ENCODE peak calls at places on chromosomes 1 and 21, in six cellular contexts. One of them, this sample, is unnamed.

GRCh38 chr21:17554619-17555472 is 42.0 kb downstream of the CXADR start:
- DNase-seq in upper lobe of right lung: no peak
- DNase-seq in HepG2: peak; percentile 32
- DNase-seq in AG04449: no peak
- DNase-seq in bronchial epithelial cell: no peak
- DNase-seq in AG10803: peak; percentile 5
- DNase-seq in this sample: no peak

GRCh38 chr1:33099290-33100118 is 18.6 kb downstream of the AZIN2 start:
- DNase-seq in upper lobe of right lung: no peak
- DNase-seq in HepG2: no peak
- DNase-seq in AG04449: peak; percentile 100
- DNase-seq in bronchial epithelial cell: peak; percentile 99
- DNase-seq in AG10803: peak; percentile 100
- DNase-seq in this sample: no peak

GRCh38 chr1:224761245-224761644 is 145.1 kb downstream of the CNIH3 start:
- DNase-seq in upper lobe of right lung: no peak
- DNase-seq in HepG2: no peak
- DNase-seq in AG04449: no peak
- DNase-seq in bronchial epithelial cell: no peak
- DNase-seq in AG10803: no peak
- DNase-seq in this sample: no peak

GRCh38 chr1:12244585-12244984 is 14.8 kb downstream of the VPS13D start:
- DNase-seq in upper lobe of right lung: no peak
- DNase-seq in HepG2: no peak
- DNase-seq in AG04449: no peak
- DNase-seq in bronchial epithelial cell: peak; percentile 19
- DNase-seq in AG10803: no peak
- DNase-seq in this sample: no peak

GRCh38 chr1:167052389-167052788 is 37.8 kb downstream of the GPA33 start:
- DNase-seq in upper lobe of right lung: no peak
- DNase-seq in HepG2: peak; percentile 31
- DNase-seq in AG04449: no peak
- DNase-seq in bronchial epithelial cell: peak; percentile 13
- DNase-seq in AG10803: no peak
- DNase-seq in this sample: no peak

GRCh38 chr1:245301162-245301580 is 146.4 kb downstream of the KIF26B start:
- DNase-seq in upper lobe of right lung: no peak
- DNase-seq in HepG2: no peak
- DNase-seq in AG04449: no peak
- DNase-seq in bronchial epithelial cell: no peak
- DNase-seq in AG10803: peak; percentile 68
- DNase-seq in this sample: no peak

GRCh38 chr21:42754270-42754933 is 101.0 kb downstream of the PDE9A start:
- DNase-seq in upper lobe of right lung: peak; percentile 27
- DNase-seq in HepG2: no peak
- DNase-seq in AG04449: no peak
- DNase-seq in bronchial epithelial cell: no peak
- DNase-seq in AG10803: no peak
- DNase-seq in this sample: no peak

GRCh38 chr1:14519976-14520375 is 78.5 kb upstream of the KAZN start:
- DNase-seq in upper lobe of right lung: no peak
- DNase-seq in HepG2: no peak
- DNase-seq in AG04449: no peak
- DNase-seq in bronchial epithelial cell: no peak
- DNase-seq in AG10803: peak; percentile 23
- DNase-seq in this sample: no peak

GRCh38 chr1:40143891-40144575 is 17.2 kb upstream of the RLF start:
- DNase-seq in upper lobe of right lung: no peak
- DNase-seq in HepG2: peak; percentile 64
- DNase-seq in AG04449: no peak
- DNase-seq in bronchial epithelial cell: peak; percentile 73
- DNase-seq in AG10803: peak; percentile 60
- DNase-seq in this sample: peak; percentile 49

GRCh38 chr1:21536223-21536622 is 27.0 kb downstream of the ALPL start:
- DNase-seq in upper lobe of right lung: no peak
- DNase-seq in HepG2: no peak
- DNase-seq in AG04449: no peak
- DNase-seq in bronchial epithelial cell: no peak
- DNase-seq in AG10803: peak; percentile 59
- DNase-seq in this sample: no peak

GRCh38 chr1:174217787-174218574 is 58.7 kb downstream of the RABGAP1L start:
- DNase-seq in upper lobe of right lung: no peak
- DNase-seq in HepG2: peak; percentile 21
- DNase-seq in AG04449: no peak
- DNase-seq in bronchial epithelial cell: peak; percentile 51
- DNase-seq in AG10803: peak; percentile 36
- DNase-seq in this sample: no peak
- TF ChIP-seq CTCF in upper lobe of right lung: peak; percentile 82
- TF ChIP-seq CTCF in HepG2: peak; percentile 49
- TF ChIP-seq CTCF in AG04449: peak; percentile 54
- TF ChIP-seq CTCF in bronchial epithelial cell: peak; percentile 14
- TF ChIP-seq CTCF in AG10803: peak; percentile 82
- TF ChIP-seq CTCF in this sample: peak; percentile 76

GRCh38 chr1:193069748-193070394 is 10.5 kb downstream of the RO60 start:
- DNase-seq in upper lobe of right lung: no peak
- DNase-seq in HepG2: no peak
- DNase-seq in AG04449: no peak
- DNase-seq in bronchial epithelial cell: no peak
- DNase-seq in AG10803: peak; percentile 11
- DNase-seq in this sample: no peak
- TF ChIP-seq CTCF in upper lobe of right lung: no peak
- TF ChIP-seq CTCF in HepG2: peak; percentile 18
- TF ChIP-seq CTCF in AG04449: peak; percentile 15
- TF ChIP-seq CTCF in bronchial epithelial cell: peak; percentile 37
- TF ChIP-seq CTCF in AG10803: peak; percentile 38
- TF ChIP-seq CTCF in this sample: peak; percentile 41

GRCh38 chr1:63322248-63322943 is at the start of gene FOXD3:
- DNase-seq in upper lobe of right lung: peak; percentile 79
- DNase-seq in HepG2: no peak
- DNase-seq in AG04449: no peak
- DNase-seq in bronchial epithelial cell: peak; percentile 17
- DNase-seq in AG10803: peak; percentile 24
- DNase-seq in this sample: peak; percentile 46
- TF ChIP-seq CTCF in upper lobe of right lung: no peak
- TF ChIP-seq CTCF in HepG2: no peak
- TF ChIP-seq CTCF in AG04449: no peak
- TF ChIP-seq CTCF in bronchial epithelial cell: no peak
- TF ChIP-seq CTCF in AG10803: no peak
- TF ChIP-seq CTCF in this sample: no peak

DNA sequence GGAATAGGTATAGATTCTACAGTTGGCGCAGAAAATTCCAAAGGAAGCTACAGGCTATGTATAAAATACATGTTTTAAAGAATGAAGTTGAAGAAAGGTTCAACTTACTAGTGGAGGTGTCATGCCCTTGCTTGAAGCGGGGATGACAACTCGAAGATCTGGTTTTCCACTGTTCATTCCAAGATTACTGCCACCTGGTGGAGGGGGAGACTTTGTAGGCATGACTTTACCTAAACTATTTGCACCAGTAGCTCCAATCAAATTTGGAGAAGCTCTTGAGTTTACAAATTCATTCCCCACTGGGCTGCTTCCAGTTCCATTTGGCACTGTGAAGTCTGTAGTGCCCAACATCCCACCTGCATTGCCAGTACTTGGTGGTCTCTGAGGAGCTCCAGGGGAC is 81.7 kb downstream of the AXDND1 start:
- DNase-seq in upper lobe of right lung: no peak
- DNase-seq in HepG2: peak; percentile 35
- DNase-seq in AG04449: no peak
- DNase-seq in bronchial epithelial cell: peak; percentile 20
- DNase-seq in AG10803: peak; percentile 9
- DNase-seq in this sample: no peak
- TF ChIP-seq CTCF in upper lobe of right lung: peak; percentile 15
- TF ChIP-seq CTCF in HepG2: peak; percentile 37
- TF ChIP-seq CTCF in AG04449: peak; percentile 10
- TF ChIP-seq CTCF in bronchial epithelial cell: peak; percentile 28
- TF ChIP-seq CTCF in AG10803: peak; percentile 26
- TF ChIP-seq CTCF in this sample: no peak

GRCh38 chr1:155244368-155245162 is 10.7 kb downstream of the ENTREP3 start:
- DNase-seq in upper lobe of right lung: peak; percentile 95
- DNase-seq in HepG2: no peak
- DNase-seq in AG04449: peak; percentile 99
- DNase-seq in bronchial epithelial cell: peak; percentile 95
- DNase-seq in AG10803: peak; percentile 100
- DNase-seq in this sample: peak; percentile 91
- TF ChIP-seq CTCF in upper lobe of right lung: peak; percentile 3
- TF ChIP-seq CTCF in HepG2: no peak
- TF ChIP-seq CTCF in AG04449: peak; percentile 23
- TF ChIP-seq CTCF in bronchial epithelial cell: no peak
- TF ChIP-seq CTCF in AG10803: peak; percentile 25
- TF ChIP-seq CTCF in this sample: peak; percentile 36

GRCh38 chr1:36540056-36540455 is 57.3 kb upstream of the CSF3R start:
- DNase-seq in upper lobe of right lung: peak; percentile 17
- DNase-seq in HepG2: no peak
- DNase-seq in AG04449: no peak
- DNase-seq in bronchial epithelial cell: no peak
- DNase-seq in AG10803: no peak
- DNase-seq in this sample: no peak

GRCh38 chr1:36537190-36537768 is 54.6 kb upstream of the CSF3R start:
- DNase-seq in upper lobe of right lung: no peak
- DNase-seq in HepG2: no peak
- DNase-seq in AG04449: no peak
- DNase-seq in bronchial epithelial cell: no peak
- DNase-seq in AG10803: no peak
- DNase-seq in this sample: no peak

GRCh38 chr1:36539526-36539925 is 56.8 kb upstream of the CSF3R start:
- DNase-seq in upper lobe of right lung: peak; percentile 26
- DNase-seq in HepG2: no peak
- DNase-seq in AG04449: no peak
- DNase-seq in bronchial epithelial cell: no peak
- DNase-seq in AG10803: no peak
- DNase-seq in this sample: no peak

GRCh38 chr1:36542024-36542961 is 59.6 kb upstream of the CSF3R start:
- DNase-seq in upper lobe of right lung: peak; percentile 40
- DNase-seq in HepG2: no peak
- DNase-seq in AG04449: no peak
- DNase-seq in bronchial epithelial cell: no peak
- DNase-seq in AG10803: no peak
- DNase-seq in this sample: no peak

DNA sequence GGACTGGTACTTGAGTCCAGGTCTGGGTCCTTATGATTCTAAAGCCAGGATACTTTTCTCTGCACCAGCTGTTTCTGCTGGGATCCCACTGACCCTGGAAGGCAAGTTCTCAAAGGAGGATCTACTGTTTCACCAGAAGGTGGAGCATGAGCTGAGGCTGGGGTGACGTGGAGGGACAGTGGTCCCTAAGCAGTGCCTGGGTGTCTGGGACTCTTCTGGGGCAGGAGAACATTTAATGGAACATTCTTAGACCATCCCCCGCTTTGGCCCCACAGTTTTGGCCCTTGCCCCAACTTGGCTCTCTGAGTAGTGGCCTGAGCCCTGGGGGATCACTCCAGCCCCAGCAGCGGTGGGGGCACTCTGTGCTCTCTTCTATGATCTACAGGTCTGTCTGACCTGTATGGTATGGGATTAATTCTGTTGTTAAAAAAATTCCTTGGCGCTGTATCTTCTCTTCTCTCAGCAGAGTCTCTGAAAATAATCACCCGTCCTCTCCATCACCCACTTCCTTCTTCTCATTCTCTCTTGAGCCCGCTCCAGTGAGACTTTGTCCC is 60.3 kb upstream of the CSF3R start:
- DNase-seq in upper lobe of right lung: peak; percentile 41
- DNase-seq in HepG2: peak; percentile 15
- DNase-seq in AG04449: no peak
- DNase-seq in bronchial epithelial cell: no peak
- DNase-seq in AG10803: no peak
- DNase-seq in this sample: no peak
- TF ChIP-seq CTCF in upper lobe of right lung: no peak
- TF ChIP-seq CTCF in HepG2: peak; percentile 51
- TF ChIP-seq CTCF in AG04449: peak; percentile 4
- TF ChIP-seq CTCF in bronchial epithelial cell: no peak
- TF ChIP-seq CTCF in AG10803: no peak
- TF ChIP-seq CTCF in this sample: peak; percentile 51